ENCODE peak calls at places on chromosome 9, in five cellular contexts. One of them, this sample, is unnamed.

GRCh38 chr9:131418143-131419028 is 24.5 kb downstream of the PRRC2B start:
- DNase-seq in OCI-LY7: no peak
- DNase-seq in cardiac muscle cell: no peak
- DNase-seq in neural crest cell: no peak
- DNase-seq in IMR-90: peak; percentile 41
- DNase-seq in this sample: peak; percentile 60

GRCh38 chr9:4269872-4270271 is 30.0 kb downstream of the GLIS3 start:
- DNase-seq in OCI-LY7: no peak
- DNase-seq in cardiac muscle cell: no peak
- DNase-seq in neural crest cell: no peak
- DNase-seq in IMR-90: no peak
- DNase-seq in this sample: no peak

GRCh38 chr9:38141751-38142150 is 72.7 kb upstream of the SHB start:
- DNase-seq in neural crest cell: no peak
- DNase-seq in OCI-LY7: no peak
- DNase-seq in IMR-90: peak; percentile 83
- DNase-seq in cardiac muscle cell: no peak
- DNase-seq in this sample: no peak

GRCh38 chr9:131179561-131180219 is 54.3 kb downstream of the NUP214 start:
- DNase-seq in neural crest cell: no peak
- DNase-seq in cardiac muscle cell: no peak
- DNase-seq in OCI-LY7: peak; percentile 62
- DNase-seq in IMR-90: peak; percentile 95
- DNase-seq in this sample: no peak

GRCh38 chr9:135230386-135230765 is 142.9 kb downstream of the OLFM1 start:
- DNase-seq in cardiac muscle cell: no peak
- DNase-seq in IMR-90: no peak
- DNase-seq in OCI-LY7: no peak
- DNase-seq in neural crest cell: no peak
- DNase-seq in this sample: peak; percentile 68

GRCh38 chr9:28999806-29000205 is 1426.5 kb upstream of the C9orf72 start:
- DNase-seq in IMR-90: no peak
- DNase-seq in neural crest cell: no peak
- DNase-seq in OCI-LY7: no peak
- DNase-seq in cardiac muscle cell: no peak
- DNase-seq in this sample: no peak

GRCh38 chr9:135614821-135615665 is 24.3 kb downstream of the GLT6D1 start:
- DNase-seq in neural crest cell: no peak
- DNase-seq in IMR-90: no peak
- DNase-seq in cardiac muscle cell: no peak
- DNase-seq in OCI-LY7: no peak
- DNase-seq in this sample: peak; percentile 77

GRCh38 chr9:127112056-127112455 is 10.4 kb downstream of the ANGPTL2 start:
- DNase-seq in OCI-LY7: no peak
- DNase-seq in cardiac muscle cell: no peak
- DNase-seq in IMR-90: no peak
- DNase-seq in neural crest cell: no peak
- DNase-seq in this sample: no peak

GRCh38 chr9:135802876-135803419 is 101.0 kb downstream of the KCNT1 start:
- DNase-seq in IMR-90: no peak
- DNase-seq in cardiac muscle cell: no peak
- DNase-seq in OCI-LY7: no peak
- DNase-seq in neural crest cell: no peak
- DNase-seq in this sample: peak; percentile 89

GRCh38 chr9:108257387-108257786 is 598.4 kb downstream of the ACTL7B start:
- DNase-seq in IMR-90: no peak
- DNase-seq in neural crest cell: no peak
- DNase-seq in OCI-LY7: no peak
- DNase-seq in cardiac muscle cell: no peak
- DNase-seq in this sample: no peak

GRCh38 chr9:112174965-112175795 is at the start of gene SUSD1:
- DNase-seq in OCI-LY7: no peak
- DNase-seq in IMR-90: no peak
- DNase-seq in cardiac muscle cell: peak; percentile 67
- DNase-seq in neural crest cell: peak; percentile 46
- DNase-seq in this sample: no peak

GRCh38 chr9:227882-228281 is 13.2 kb downstream of the DOCK8 start:
- DNase-seq in neural crest cell: no peak
- DNase-seq in cardiac muscle cell: no peak
- DNase-seq in IMR-90: no peak
- DNase-seq in OCI-LY7: no peak
- DNase-seq in this sample: no peak

GRCh38 chr9:15135167-15135792 is 171.7 kb downstream of the TTC39B start:
- DNase-seq in IMR-90: peak; percentile 69
- DNase-seq in OCI-LY7: peak; percentile 69
- DNase-seq in cardiac muscle cell: peak; percentile 86
- DNase-seq in neural crest cell: peak; percentile 66
- DNase-seq in this sample: no peak
- TF ChIP-seq CTCF in IMR-90: peak; percentile 79
- TF ChIP-seq CTCF in OCI-LY7: peak; percentile 86
- TF ChIP-seq CTCF in cardiac muscle cell: peak; percentile 92
- TF ChIP-seq CTCF in neural crest cell: peak; percentile 88
- TF ChIP-seq CTCF in this sample: peak; percentile 95

DNA sequence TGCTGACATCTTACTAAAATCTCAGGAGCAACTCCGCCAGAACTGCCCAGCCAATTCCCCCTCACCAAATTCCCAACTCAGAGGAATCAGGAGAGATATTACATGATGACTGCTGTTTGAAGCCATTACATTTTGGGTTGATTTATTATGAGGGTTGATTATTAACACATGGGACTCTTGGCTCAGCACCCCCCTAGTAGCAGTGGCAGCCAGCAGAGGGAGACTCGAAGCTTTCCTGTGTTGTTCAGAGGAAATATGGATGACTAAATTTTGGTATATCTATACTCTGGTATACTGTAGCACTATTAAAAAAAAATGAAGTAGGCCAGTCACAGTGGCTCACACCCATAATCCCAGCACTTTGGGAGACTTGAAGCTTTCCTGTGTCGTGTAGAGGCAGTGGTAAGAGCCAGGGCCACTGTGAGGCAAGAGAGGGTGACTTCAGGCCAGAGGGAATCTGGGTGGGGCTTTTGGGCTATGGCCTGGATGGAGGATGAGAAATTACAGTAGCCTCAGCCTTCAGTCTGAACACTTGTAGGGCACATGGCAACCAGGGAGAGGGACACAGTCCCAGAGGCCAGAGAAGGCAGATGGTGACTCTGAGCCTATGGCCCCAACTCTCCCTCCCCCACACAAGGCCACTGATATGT is 111.4 kb downstream of the LHX2 start:
- DNase-seq in OCI-LY7: peak; percentile 39
- DNase-seq in cardiac muscle cell: no peak
- DNase-seq in IMR-90: peak; percentile 43
- DNase-seq in neural crest cell: no peak
- DNase-seq in this sample: no peak
- TF ChIP-seq CTCF in OCI-LY7: peak; percentile 84
- TF ChIP-seq CTCF in cardiac muscle cell: peak; percentile 63
- TF ChIP-seq CTCF in IMR-90: peak; percentile 47
- TF ChIP-seq CTCF in neural crest cell: peak; percentile 26
- TF ChIP-seq CTCF in this sample: peak; percentile 70

GRCh38 chr9:2663486-2663885 is 41.9 kb downstream of the VLDLR start:
- DNase-seq in OCI-LY7: no peak
- DNase-seq in cardiac muscle cell: no peak
- DNase-seq in neural crest cell: no peak
- DNase-seq in IMR-90: no peak
- DNase-seq in this sample: no peak

GRCh38 chr9:2664675-2665065 is 43.1 kb downstream of the VLDLR start:
- DNase-seq in IMR-90: no peak
- DNase-seq in neural crest cell: no peak
- DNase-seq in cardiac muscle cell: no peak
- DNase-seq in OCI-LY7: no peak
- DNase-seq in this sample: no peak

GRCh38 chr9:2666569-2666968 is 45.0 kb downstream of the VLDLR start:
- DNase-seq in neural crest cell: no peak
- DNase-seq in OCI-LY7: no peak
- DNase-seq in IMR-90: no peak
- DNase-seq in cardiac muscle cell: no peak
- DNase-seq in this sample: no peak

GRCh38 chr9:2663886-2664674 is 42.5 kb downstream of the VLDLR start:
- DNase-seq in OCI-LY7: no peak
- DNase-seq in neural crest cell: no peak
- DNase-seq in cardiac muscle cell: no peak
- DNase-seq in IMR-90: no peak
- DNase-seq in this sample: no peak

DNA sequence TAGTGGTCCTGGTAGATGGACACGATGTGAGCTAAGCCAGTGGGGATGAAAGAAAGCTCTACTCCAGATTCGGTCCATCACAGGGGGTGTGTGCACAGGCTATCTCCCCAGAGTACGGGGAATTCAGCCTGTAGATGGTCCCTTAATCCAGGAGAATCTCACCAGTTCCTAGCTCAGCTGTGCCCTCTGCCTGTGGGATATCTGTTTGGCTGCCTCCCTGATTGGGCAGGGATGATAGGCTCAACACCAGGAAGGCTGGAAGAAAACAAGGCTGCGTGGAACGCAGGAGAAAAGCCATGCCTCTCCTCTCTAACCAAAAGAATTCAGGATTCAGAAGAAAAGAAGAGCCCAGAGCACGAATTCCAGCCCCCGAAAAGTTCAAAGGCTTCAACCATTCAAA is 40.9 kb downstream of the VLDLR start:
- DNase-seq in OCI-LY7: no peak
- DNase-seq in IMR-90: no peak
- DNase-seq in cardiac muscle cell: no peak
- DNase-seq in neural crest cell: no peak
- DNase-seq in this sample: no peak
- TF ChIP-seq CTCF in OCI-LY7: no peak
- TF ChIP-seq CTCF in IMR-90: no peak
- TF ChIP-seq CTCF in cardiac muscle cell: no peak
- TF ChIP-seq CTCF in neural crest cell: no peak
- TF ChIP-seq CTCF in this sample: peak; percentile 50

GRCh38 chr9:137298401-137298982 is 3.6 kb downstream of the NRARP start:
- DNase-seq in IMR-90: no peak
- DNase-seq in cardiac muscle cell: no peak
- DNase-seq in neural crest cell: no peak
- DNase-seq in OCI-LY7: no peak
- DNase-seq in this sample: no peak

GRCh38 chr9:137297966-137298365 is 4.1 kb downstream of the NRARP start:
- DNase-seq in IMR-90: no peak
- DNase-seq in OCI-LY7: no peak
- DNase-seq in neural crest cell: no peak
- DNase-seq in cardiac muscle cell: no peak
- DNase-seq in this sample: no peak

GRCh38 chr9:137299938-137300337 is 2.1 kb downstream of the NRARP start:
- DNase-seq in cardiac muscle cell: peak; percentile 53
- DNase-seq in OCI-LY7: no peak
- DNase-seq in neural crest cell: no peak
- DNase-seq in IMR-90: no peak
- DNase-seq in this sample: no peak

GRCh38 chr9:137300607-137301085 is 1.4 kb downstream of the NRARP start:
- DNase-seq in IMR-90: peak; percentile 20
- DNase-seq in neural crest cell: no peak
- DNase-seq in cardiac muscle cell: peak; percentile 39
- DNase-seq in OCI-LY7: no peak
- DNase-seq in this sample: no peak

GRCh38 chr9:137298983-137299521 is 3.0 kb downstream of the NRARP start:
- DNase-seq in IMR-90: no peak
- DNase-seq in neural crest cell: no peak
- DNase-seq in OCI-LY7: no peak
- DNase-seq in cardiac muscle cell: peak; percentile 48
- DNase-seq in this sample: no peak
- TF ChIP-seq CTCF in IMR-90: no peak
- TF ChIP-seq CTCF in neural crest cell: no peak
- TF ChIP-seq CTCF in OCI-LY7: no peak
- TF ChIP-seq CTCF in cardiac muscle cell: no peak
- TF ChIP-seq CTCF in this sample: no peak

This sample was measured in chondrocyte.